ENCODE peak calls at places on chromosomes 1 and 21, in nine cellular contexts. One of them, this sample, is unnamed. For H3K36me3 and H3K27me3, the result is how much of the 10 kb centered on the place peaks cover.

GRCh38 chr1:116508984-116509980 is 61.5 kb downstream of the CD58 start:
- DNase-seq in heart left ventricle: no peak
- DNase-seq in GM23338: no peak
- DNase-seq in IMR-90: peak
- DNase-seq in cardiac muscle cell: peak
- DNase-seq in left ventricle myocardium inferior: no peak
- DNase-seq in K562: no peak
- DNase-seq in GM23248: peak
- DNase-seq in naive thymus-derived CD4-positive, alpha-beta T cell: no peak
- DNase-seq in this sample: peak

GRCh38 chr1:244060691-244061090 is 9.6 kb downstream of the ZBTB18 start:
- DNase-seq in heart left ventricle: no peak
- DNase-seq in GM23338: no peak
- DNase-seq in IMR-90: no peak
- DNase-seq in cardiac muscle cell: no peak
- DNase-seq in left ventricle myocardium inferior: no peak
- DNase-seq in K562: no peak
- DNase-seq in GM23248: no peak
- DNase-seq in naive thymus-derived CD4-positive, alpha-beta T cell: no peak
- DNase-seq in this sample: no peak

GRCh38 chr1:12343823-12344487 is 114.1 kb downstream of the VPS13D start:
- DNase-seq in heart left ventricle: no peak
- DNase-seq in GM23338: no peak
- DNase-seq in IMR-90: no peak
- DNase-seq in cardiac muscle cell: no peak
- DNase-seq in left ventricle myocardium inferior: no peak
- DNase-seq in K562: no peak
- DNase-seq in GM23248: no peak
- DNase-seq in naive thymus-derived CD4-positive, alpha-beta T cell: no peak
- DNase-seq in this sample: no peak

GRCh38 chr1:1344672-1345361 is 4.4 kb downstream of the DVL1 start:
- DNase-seq in heart left ventricle: no peak
- DNase-seq in GM23338: no peak
- DNase-seq in IMR-90: peak
- DNase-seq in cardiac muscle cell: no peak
- DNase-seq in left ventricle myocardium inferior: no peak
- DNase-seq in K562: peak
- DNase-seq in GM23248: peak
- DNase-seq in naive thymus-derived CD4-positive, alpha-beta T cell: no peak
- DNase-seq in this sample: peak

GRCh38 chr1:204941415-204942338 is 71.0 kb downstream of the NFASC start:
- DNase-seq in heart left ventricle: peak
- DNase-seq in GM23338: peak
- DNase-seq in IMR-90: peak
- DNase-seq in cardiac muscle cell: peak
- DNase-seq in left ventricle myocardium inferior: peak
- DNase-seq in K562: peak
- DNase-seq in GM23248: peak
- DNase-seq in naive thymus-derived CD4-positive, alpha-beta T cell: no peak
- DNase-seq in this sample: peak

GRCh38 chr1:59592924-59593323 is 221.8 kb upstream of the HOOK1 start:
- DNase-seq in heart left ventricle: no peak
- DNase-seq in GM23338: no peak
- DNase-seq in IMR-90: no peak
- DNase-seq in cardiac muscle cell: no peak
- DNase-seq in left ventricle myocardium inferior: no peak
- DNase-seq in K562: no peak
- DNase-seq in GM23248: no peak
- DNase-seq in naive thymus-derived CD4-positive, alpha-beta T cell: no peak
- DNase-seq in this sample: no peak

GRCh38 chr1:65021792-65022191 is 55.4 kb upstream of the JAK1 start:
- DNase-seq in heart left ventricle: no peak
- DNase-seq in GM23338: no peak
- DNase-seq in IMR-90: no peak
- DNase-seq in cardiac muscle cell: no peak
- DNase-seq in left ventricle myocardium inferior: no peak
- DNase-seq in K562: peak
- DNase-seq in GM23248: no peak
- DNase-seq in naive thymus-derived CD4-positive, alpha-beta T cell: no peak
- DNase-seq in this sample: no peak

GRCh38 chr1:181776044-181776443 is 285.5 kb downstream of the ZNF648 start:
- DNase-seq in heart left ventricle: no peak
- DNase-seq in GM23338: no peak
- DNase-seq in IMR-90: no peak
- DNase-seq in cardiac muscle cell: no peak
- DNase-seq in left ventricle myocardium inferior: no peak
- DNase-seq in K562: no peak
- DNase-seq in GM23248: no peak
- DNase-seq in naive thymus-derived CD4-positive, alpha-beta T cell: no peak
- DNase-seq in this sample: no peak

GRCh38 chr21:34845521-34846213 is 176.9 kb downstream of the CLIC6 start:
- DNase-seq in heart left ventricle: no peak
- DNase-seq in GM23338: no peak
- DNase-seq in IMR-90: peak
- DNase-seq in cardiac muscle cell: peak
- DNase-seq in left ventricle myocardium inferior: no peak
- DNase-seq in K562: no peak
- DNase-seq in GM23248: peak
- DNase-seq in naive thymus-derived CD4-positive, alpha-beta T cell: no peak
- DNase-seq in this sample: peak

GRCh38 chr21:34844033-34844923 is 175.5 kb downstream of the CLIC6 start:
- DNase-seq in heart left ventricle: peak
- DNase-seq in GM23338: no peak
- DNase-seq in IMR-90: peak
- DNase-seq in cardiac muscle cell: peak
- DNase-seq in left ventricle myocardium inferior: peak
- DNase-seq in K562: no peak
- DNase-seq in GM23248: peak
- DNase-seq in naive thymus-derived CD4-positive, alpha-beta T cell: no peak
- DNase-seq in this sample: peak

GRCh38 chr21:34844924-34845238 is 176.1 kb downstream of the CLIC6 start:
- DNase-seq in heart left ventricle: no peak
- DNase-seq in GM23338: no peak
- DNase-seq in IMR-90: no peak
- DNase-seq in cardiac muscle cell: no peak
- DNase-seq in left ventricle myocardium inferior: no peak
- DNase-seq in K562: no peak
- DNase-seq in GM23248: no peak
- DNase-seq in naive thymus-derived CD4-positive, alpha-beta T cell: no peak
- DNase-seq in this sample: no peak

GRCh38 chr21:34846601-34847112 is 177.9 kb downstream of the CLIC6 start:
- DNase-seq in heart left ventricle: no peak
- DNase-seq in GM23338: no peak
- DNase-seq in IMR-90: peak
- DNase-seq in cardiac muscle cell: peak
- DNase-seq in left ventricle myocardium inferior: no peak
- DNase-seq in K562: no peak
- DNase-seq in GM23248: peak
- DNase-seq in naive thymus-derived CD4-positive, alpha-beta T cell: no peak
- DNase-seq in this sample: peak

GRCh38 chr21:34846214-34846575 is 177.4 kb downstream of the CLIC6 start:
- DNase-seq in heart left ventricle: no peak
- DNase-seq in GM23338: no peak
- DNase-seq in IMR-90: no peak
- DNase-seq in cardiac muscle cell: no peak
- DNase-seq in left ventricle myocardium inferior: no peak
- DNase-seq in K562: no peak
- DNase-seq in GM23248: no peak
- DNase-seq in naive thymus-derived CD4-positive, alpha-beta T cell: no peak
- DNase-seq in this sample: no peak
- H3K36me3 ChIP-seq in heart left ventricle: under half
- H3K36me3 ChIP-seq in GM23338: under half
- H3K36me3 ChIP-seq in IMR-90: under half
- H3K36me3 ChIP-seq in cardiac muscle cell: under half
- H3K36me3 ChIP-seq in left ventricle myocardium inferior: under half
- H3K36me3 ChIP-seq in K562: half or more
- H3K36me3 ChIP-seq in GM23248: under half
- H3K36me3 ChIP-seq in naive thymus-derived CD4-positive, alpha-beta T cell: under half
- H3K36me3 ChIP-seq in this sample: half or more

DNA sequence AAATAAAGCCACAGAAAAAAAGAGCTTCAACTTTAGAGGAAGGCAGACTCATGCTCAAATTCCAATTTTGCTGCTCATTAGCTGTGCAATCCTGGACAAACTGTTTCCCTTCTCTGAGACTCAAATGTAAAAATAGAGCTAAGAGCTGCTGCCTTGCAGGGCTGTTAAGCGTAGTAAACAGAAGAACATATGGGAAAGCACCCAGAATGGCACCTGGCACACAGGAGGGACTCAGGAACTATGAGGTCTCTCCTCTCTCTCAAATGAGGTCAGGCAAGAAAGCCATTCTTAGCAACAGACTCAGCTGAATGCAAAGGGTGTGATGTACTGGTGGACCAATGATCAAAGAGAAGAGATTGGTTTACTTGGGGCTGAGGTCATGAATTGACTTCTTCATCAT is 61.3 kb downstream of the TRABD2B start:
- DNase-seq in heart left ventricle: no peak
- DNase-seq in GM23338: no peak
- DNase-seq in IMR-90: no peak
- DNase-seq in cardiac muscle cell: no peak
- DNase-seq in left ventricle myocardium inferior: no peak
- DNase-seq in K562: no peak
- DNase-seq in GM23248: no peak
- DNase-seq in naive thymus-derived CD4-positive, alpha-beta T cell: no peak
- DNase-seq in this sample: no peak
- H3K27me3 ChIP-seq in heart left ventricle: under half
- H3K27me3 ChIP-seq in GM23338: under half
- H3K27me3 ChIP-seq in IMR-90: under half
- H3K27me3 ChIP-seq in cardiac muscle cell: under half
- H3K27me3 ChIP-seq in left ventricle myocardium inferior: under half
- H3K27me3 ChIP-seq in K562: under half
- H3K27me3 ChIP-seq in GM23248: under half
- H3K27me3 ChIP-seq in naive thymus-derived CD4-positive, alpha-beta T cell: under half
- H3K27me3 ChIP-seq in this sample: under half

DNA sequence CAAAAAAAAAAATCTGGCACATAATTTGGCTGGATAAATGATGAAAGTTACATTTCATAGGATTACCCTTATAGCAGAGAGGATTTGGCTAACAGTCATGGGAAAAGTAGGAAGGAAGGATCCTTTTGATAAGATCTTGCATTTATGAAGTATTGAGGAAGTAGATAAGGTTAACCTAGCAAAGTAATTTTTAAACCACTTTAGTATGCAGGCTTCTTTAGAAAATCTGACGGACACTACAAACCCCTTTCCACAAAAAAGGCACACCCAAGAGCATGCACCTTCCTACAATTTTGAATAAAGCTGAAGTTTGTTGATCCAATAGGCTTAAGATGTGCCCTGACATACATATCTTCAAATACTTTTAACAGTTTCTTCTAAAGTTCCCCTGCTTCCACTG is 275.2 kb downstream of the GRIK1 start:
- DNase-seq in heart left ventricle: no peak
- DNase-seq in GM23338: no peak
- DNase-seq in IMR-90: no peak
- DNase-seq in cardiac muscle cell: no peak
- DNase-seq in left ventricle myocardium inferior: no peak
- DNase-seq in K562: no peak
- DNase-seq in GM23248: no peak
- DNase-seq in naive thymus-derived CD4-positive, alpha-beta T cell: no peak
- DNase-seq in this sample: no peak
- H3K4me3 ChIP-seq in heart left ventricle: no peak
- H3K4me3 ChIP-seq in GM23338: no peak
- H3K4me3 ChIP-seq in IMR-90: no peak
- H3K4me3 ChIP-seq in cardiac muscle cell: no peak
- H3K4me3 ChIP-seq in left ventricle myocardium inferior: no peak
- H3K4me3 ChIP-seq in K562: no peak
- H3K4me3 ChIP-seq in GM23248: no peak
- H3K4me3 ChIP-seq in naive thymus-derived CD4-positive, alpha-beta T cell: no peak
- H3K4me3 ChIP-seq in this sample: no peak

DNA sequence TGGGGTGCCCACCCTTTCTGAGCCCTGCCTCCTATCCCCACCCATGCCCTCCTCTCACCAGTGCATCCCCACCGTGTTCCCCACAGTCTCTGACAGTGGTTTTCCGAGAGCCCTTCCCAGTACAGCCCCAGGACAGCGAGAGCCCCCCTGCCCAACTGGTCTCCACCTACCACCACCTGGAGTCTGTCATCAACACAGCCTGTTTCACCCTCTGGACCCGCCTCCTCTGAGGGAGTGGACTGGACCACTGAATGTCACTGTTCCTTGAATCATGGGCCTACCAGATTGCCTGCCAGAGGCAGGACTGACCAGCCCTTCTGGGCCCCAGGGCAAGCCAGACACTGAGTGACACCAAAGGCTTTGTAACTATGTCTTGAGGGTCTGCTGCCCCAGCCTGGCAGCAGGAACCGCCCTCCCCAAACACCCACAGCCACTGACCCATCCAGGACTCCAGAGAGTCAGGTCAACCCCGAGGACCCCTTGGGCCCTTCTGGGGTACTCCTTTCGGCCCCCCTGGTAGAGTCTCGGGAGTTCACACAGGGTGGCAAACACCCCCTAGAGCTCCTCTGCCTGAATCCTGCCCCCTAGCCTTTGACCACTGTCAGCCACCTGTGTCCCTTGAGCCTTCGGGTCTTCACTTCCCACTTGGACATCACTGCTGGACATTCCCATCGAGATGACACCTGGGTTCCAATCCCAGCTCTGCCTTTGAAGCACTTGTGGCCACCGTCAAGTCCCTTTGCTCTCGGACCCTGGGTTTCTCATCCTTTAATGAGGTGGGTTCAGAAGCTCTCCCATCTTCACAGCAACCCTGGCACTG is 3.3 kb downstream of the HYI start:
- DNase-seq in heart left ventricle: no peak
- DNase-seq in GM23338: no peak
- DNase-seq in IMR-90: no peak
- DNase-seq in cardiac muscle cell: no peak
- DNase-seq in left ventricle myocardium inferior: no peak
- DNase-seq in K562: no peak
- DNase-seq in GM23248: no peak
- DNase-seq in naive thymus-derived CD4-positive, alpha-beta T cell: no peak
- DNase-seq in this sample: no peak
- H3K36me3 ChIP-seq in heart left ventricle: under half
- H3K36me3 ChIP-seq in GM23338: under half
- H3K36me3 ChIP-seq in IMR-90: half or more
- H3K36me3 ChIP-seq in cardiac muscle cell: under half
- H3K36me3 ChIP-seq in left ventricle myocardium inferior: half or more
- H3K36me3 ChIP-seq in K562: half or more
- H3K36me3 ChIP-seq in GM23248: under half
- H3K36me3 ChIP-seq in naive thymus-derived CD4-positive, alpha-beta T cell: under half
- H3K36me3 ChIP-seq in this sample: half or more

This sample was measured in brain microvascular endothelial cell.